ENCODE peak calls at places on chromosomes 1 and 21, in six cellular contexts. W is cardiac fibroblast; A is activated CD8-positive, alpha-beta memory T cell treated with anti-CD3 and anti-CD28 coated beads for 1 hour; D is iPS-NIHi11; N is effector CD4-positive, alpha-beta T cell; C is ureter. I is an unnamed sample.

GRCh38 chr1:69737527-69738176 is 169.9 kb downstream of the LRRC7 start:
- DNase-seq in W (peak), A (no peak), D (peak), N (no peak), C (no peak), I (no peak)

GRCh38 chr1:175963740-175964139 is 220.3 kb upstream of the TNR start:
- DNase-seq in W (no peak), A (no peak), D (no peak), N (no peak), C (no peak), I (no peak)

GRCh38 chr1:170765712-170766330 is 101.9 kb downstream of the PRRX1 start:
- DNase-seq in W (peak), A (no peak), D (peak), N (no peak), C (no peak), I (no peak)

GRCh38 chr1:199685369-199685768 is 342.1 kb upstream of the NR5A2 start:
- DNase-seq in W (peak), A (no peak), D (no peak), N (no peak), C (no peak), I (no peak)

GRCh38 chr1:23657659-23658275 is 33.8 kb upstream of the RPL11 start:
- DNase-seq in W (peak), A (peak), D (peak), N (peak), C (no peak), I (no peak)

GRCh38 chr1:110433803-110434202 is 17.1 kb upstream of the PROK1 start:
- DNase-seq in W (peak), A (no peak), D (peak), N (no peak), C (no peak), I (no peak)

GRCh38 chr1:60133848-60134247 is 60.3 kb upstream of the C1orf87 start:
- DNase-seq in W (peak), A (no peak), D (no peak), N (no peak), C (no peak), I (no peak)

GRCh38 chr21:40130476-40130875 is 263.2 kb downstream of the PCP4 start:
- DNase-seq in W (no peak), A (no peak), D (no peak), N (no peak), C (no peak), I (no peak)

GRCh38 chr1:170032531-170033295 is 41.8 kb downstream of the KIFAP3 start:
- DNase-seq in W (peak), A (no peak), D (no peak), N (no peak), C (no peak), I (no peak)

GRCh38 chr1:112446411-112446810 is 50.4 kb downstream of the CTTNBP2NL start:
- DNase-seq in W (no peak), A (no peak), D (no peak), N (no peak), C (no peak), I (no peak)

GRCh38 chr21:36914244-36915013 is 52.0 kb downstream of the HLCS start:
- DNase-seq in W (no peak), A (no peak), D (no peak), N (no peak), C (no peak), I (no peak)

GRCh38 chr1:179550753-179551682 is 24.7 kb downstream of the NPHS2 start:
- DNase-seq in W (peak), A (no peak), D (no peak), N (no peak), C (no peak), I (no peak)

GRCh38 chr1:244556263-244556662 is 95.2 kb downstream of the CATSPERE start:
- DNase-seq in W (no peak), A (no peak), D (no peak), N (no peak), C (no peak), I (no peak)

GRCh38 chr1:98763488-98764141 is 102.1 kb downstream of the SNX7 start:
- DNase-seq in W (no peak), A (no peak), D (no peak), N (no peak), C (no peak), I (no peak)

GRCh38 chr1:27634166-27634981 is 611 bp downstream of the FGR start:
- DNase-seq in W (peak), A (peak), D (peak), N (peak), C (no peak), I (no peak)

GRCh38 chr1:30829889-30830288 is 72.3 kb upstream of the LAPTM5 start:
- DNase-seq in W (no peak), A (no peak), D (no peak), N (no peak), C (no peak), I (no peak)

GRCh38 chr1:23473037-23473800 is 10.8 kb downstream of the ASAP3 start:
- DNase-seq in W (no peak), A (no peak), D (no peak), N (no peak), C (no peak), I (no peak)

GRCh38 chr1:194069831-194070218 is 883.4 kb upstream of the B3GALT2 start:
- DNase-seq in W (no peak), A (no peak), D (no peak), N (no peak), C (no peak), I (no peak)

GRCh38 chr21:25837545-25838263 is 102.9 kb downstream of the GABPA start:
- DNase-seq in W (peak), A (no peak), D (no peak), N (no peak), C (no peak), I (no peak)

GRCh38 chr1:227437495-227438008 is 119.3 kb upstream of the CDC42BPA start:
- DNase-seq in W (peak), A (no peak), D (peak), N (no peak), C (no peak), I (no peak)

GRCh38 chr1:23354260-23354659 is 10.2 kb upstream of the HNRNPR start:
- DNase-seq in W (no peak), A (no peak), D (no peak), N (no peak), C (no peak), I (no peak)

GRCh38 chr1:20348326-20348910 is 57.7 kb downstream of the VWA5B1 start:
- DNase-seq in W (no peak), A (no peak), D (no peak), N (no peak), C (no peak), I (no peak)

GRCh38 chr1:20486457-20487235 is 636 bp upstream of the CAMK2N1 start:
- DNase-seq in W (peak), A (no peak), D (peak), N (no peak), C (peak), I (peak)

GRCh38 chr21:42056996-42057689 is 14.0 kb upstream of the UMODL1 start:
- DNase-seq in W (peak), A (no peak), D (no peak), N (no peak), C (peak), I (no peak)

GRCh38 chr1:223390618-223391017 is 2.6 kb upstream of the CCDC185 start:
- DNase-seq in W (no peak), A (no peak), D (no peak), N (no peak), C (no peak), I (no peak)

GRCh38 chr1:226919587-226919986 is 20.5 kb upstream of the COQ8A start:
- DNase-seq in W (no peak), A (no peak), D (no peak), N (no peak), C (no peak), I (no peak)

GRCh38 chr1:240579511-240579910 is 32.4 kb downstream of the GREM2 start:
- DNase-seq in W (no peak), A (no peak), D (no peak), N (no peak), C (no peak), I (no peak)

GRCh38 chr1:40059292-40059959 is 18.9 kb downstream of the CAP1 start:
- DNase-seq in W (peak), A (no peak), D (peak), N (no peak), C (no peak), I (no peak)